ENCODE peak calls at places on chromosomes 2 and 18, in six cellular contexts. D, M, I, F, X and G are unnamed samples.

GRCh38 chr2:50752228-50752627 is 279.7 kb downstream of the NRXN1 start:
- DNase-seq in D (no peak), M (no peak), I (no peak), F (no peak), X (no peak), G (no peak)

GRCh38 chr2:172472441-172473051 is 45.2 kb downstream of the ITGA6 start:
- DNase-seq in D (no peak), M (no peak), I (no peak), F (no peak), X (no peak), G (no peak)

GRCh38 chr18:28081516-28081915 is 95.4 kb downstream of the CDH2 start:
- DNase-seq in D (no peak), M (no peak), I (no peak), F (no peak), X (no peak), G (no peak)

GRCh38 chr2:234690569-234691225 is 193.8 kb upstream of the ARL4C start:
- DNase-seq in D (no peak), M (no peak), I (peak; percentile 33), F (no peak), X (peak; percentile 99), G (peak; percentile 34)

GRCh38 chr2:95022309-95023221 is 2.9 kb upstream of the MAL start:
- DNase-seq in D (peak; percentile 88), M (peak; percentile 65), I (peak; percentile 61), F (peak; percentile 18), X (peak; percentile 83), G (peak; percentile 91)

GRCh38 chr2:130986890-130987493 is 106.3 kb downstream of the FAM168B start:
- DNase-seq in D (no peak), M (no peak), I (no peak), F (no peak), X (peak; percentile 8), G (no peak)

GRCh38 chr2:167196461-167197252 is 308.4 kb downstream of the XIRP2 start:
- DNase-seq in D (no peak), M (no peak), I (peak; percentile 38), F (no peak), X (peak; percentile 54), G (peak; percentile 88)

GRCh38 chr18:76981388-76981968 is 151.1 kb downstream of the MBP start:
- DNase-seq in D (no peak), M (peak; percentile 60), I (no peak), F (no peak), X (peak; percentile 63), G (no peak)

GRCh38 chr2:7097353-7097895 is 180.2 kb downstream of the RNF144A start:
- DNase-seq in D (peak; percentile 82), M (peak; percentile 80), I (peak; percentile 74), F (peak; percentile 63), X (peak; percentile 68), G (peak; percentile 81)

GRCh38 chr2:47015206-47015605 is 99.6 kb upstream of the MCFD2 start:
- DNase-seq in D (no peak), M (no peak), I (peak; percentile 54), F (no peak), X (no peak), G (peak; percentile 43)

GRCh38 chr18:3051718-3052410 is 38.9 kb upstream of the LPIN2 start:
- DNase-seq in D (no peak), M (no peak), I (peak; percentile 24), F (no peak), X (peak; percentile 41), G (peak; percentile 92)